ENCODE peak calls at places on chromosomes 1 and 21, in four cellular contexts. One of them, this sample, is unnamed.

GRCh38 chr1:230381049-230381467 is 45.1 kb downstream of the PGBD5 start:
- DNase-seq in HepG2: peak; percentile 35
- DNase-seq in GM12878: no peak
- DNase-seq in K562: no peak
- DNase-seq in this sample: no peak

GRCh38 chr1:100927276-100927675 is 31.4 kb downstream of the SLC30A7 start:
- DNase-seq in HepG2: no peak
- DNase-seq in GM12878: no peak
- DNase-seq in K562: no peak
- DNase-seq in this sample: no peak

GRCh38 chr1:232891656-232892317 is 58.6 kb upstream of the NTPCR start:
- DNase-seq in HepG2: no peak
- DNase-seq in GM12878: no peak
- DNase-seq in K562: no peak
- DNase-seq in this sample: no peak

GRCh38 chr1:203686091-203686632 is 59.5 kb downstream of the ATP2B4 start:
- DNase-seq in HepG2: peak; percentile 7
- DNase-seq in GM12878: no peak
- DNase-seq in K562: no peak
- DNase-seq in this sample: peak; percentile 14

GRCh38 chr1:38608202-38608864 is 251.2 kb downstream of the RRAGC start:
- DNase-seq in HepG2: peak; percentile 12
- DNase-seq in GM12878: no peak
- DNase-seq in K562: peak; percentile 73
- DNase-seq in this sample: no peak

GRCh38 chr1:151062738-151063371 is 2.7 kb downstream of the MLLT11 start:
- DNase-seq in HepG2: no peak
- DNase-seq in GM12878: no peak
- DNase-seq in K562: no peak
- DNase-seq in this sample: peak; percentile 62

GRCh38 chr1:86616433-86616832 is 69.6 kb downstream of the CLCA4 start:
- DNase-seq in HepG2: no peak
- DNase-seq in GM12878: no peak
- DNase-seq in K562: no peak
- DNase-seq in this sample: no peak

GRCh38 chr1:160746870-160747500 is 7.9 kb downstream of the SLAMF7 start:
- DNase-seq in HepG2: no peak
- DNase-seq in GM12878: no peak
- DNase-seq in K562: no peak
- DNase-seq in this sample: no peak

GRCh38 chr21:46661211-46661625 is 25.7 kb downstream of the PRMT2 start:
- DNase-seq in HepG2: no peak
- DNase-seq in GM12878: no peak
- DNase-seq in K562: no peak
- DNase-seq in this sample: no peak

GRCh38 chr1:12501661-12502060 is 116.3 kb downstream of the DHRS3 start:
- DNase-seq in HepG2: no peak
- DNase-seq in GM12878: no peak
- DNase-seq in K562: no peak
- DNase-seq in this sample: no peak

GRCh38 chr1:75969550-75969949 is 37.3 kb upstream of the ASB17 start:
- DNase-seq in HepG2: no peak
- DNase-seq in GM12878: no peak
- DNase-seq in K562: no peak
- DNase-seq in this sample: no peak

GRCh38 chr1:151199860-151200581 is 1.7 kb downstream of the PIP5K1A start:
- DNase-seq in HepG2: peak; percentile 31
- DNase-seq in GM12878: no peak
- DNase-seq in K562: no peak
- DNase-seq in this sample: peak; percentile 54

GRCh38 chr1:173206816-173207595 is at the start of gene TNFSF4:
- DNase-seq in HepG2: no peak
- DNase-seq in GM12878: no peak
- DNase-seq in K562: no peak
- DNase-seq in this sample: no peak

GRCh38 chr1:223726380-223727001 is 14.2 kb downstream of the CAPN2 start:
- DNase-seq in HepG2: no peak
- DNase-seq in GM12878: peak; percentile 83
- DNase-seq in K562: peak; percentile 88
- DNase-seq in this sample: peak; percentile 93

GRCh38 chr1:109198745-109199144 is 15.0 kb upstream of the SARS1 start:
- DNase-seq in HepG2: no peak
- DNase-seq in GM12878: no peak
- DNase-seq in K562: peak; percentile 15
- DNase-seq in this sample: no peak

GRCh38 chr21:14550200-14550599 is 4.1 kb upstream of the SAMSN1 start:
- DNase-seq in HepG2: no peak
- DNase-seq in GM12878: no peak
- DNase-seq in K562: no peak
- DNase-seq in this sample: no peak

GRCh38 chr1:9341301-9341845 is 48.7 kb downstream of the SPSB1 start:
- DNase-seq in HepG2: no peak
- DNase-seq in GM12878: no peak
- DNase-seq in K562: no peak
- DNase-seq in this sample: no peak

GRCh38 chr1:167819849-167820683 is 93.9 kb downstream of the ADCY10 start:
- DNase-seq in HepG2: no peak
- DNase-seq in GM12878: no peak
- DNase-seq in K562: peak; percentile 91
- DNase-seq in this sample: peak; percentile 85

GRCh38 chr1:231421971-231422797 is at the start of gene EGLN1:
- DNase-seq in HepG2: peak; percentile 82
- DNase-seq in GM12878: peak; percentile 48
- DNase-seq in K562: peak; percentile 95
- DNase-seq in this sample: peak; percentile 51
- H3K4me1 ChIP-seq in HepG2: peaks cover 24% of the 10 kb centered on the region
- H3K4me1 ChIP-seq in GM12878: no peaks in the 10 kb centered on the region
- H3K4me1 ChIP-seq in K562: peaks cover 22% of the 10 kb centered on the region
- H3K4me1 ChIP-seq in this sample: peaks cover 28% of the 10 kb centered on the region

GRCh38 chr1:81562934-81563333 is 237.8 kb upstream of the ADGRL2 start:
- DNase-seq in HepG2: no peak
- DNase-seq in GM12878: no peak
- DNase-seq in K562: no peak
- DNase-seq in this sample: no peak

GRCh38 chr1:81558291-81559076 is 242.2 kb upstream of the ADGRL2 start:
- DNase-seq in HepG2: peak; percentile 2
- DNase-seq in GM12878: no peak
- DNase-seq in K562: no peak
- DNase-seq in this sample: no peak

GRCh38 chr1:81559662-81560350 is 240.9 kb upstream of the ADGRL2 start:
- DNase-seq in HepG2: no peak
- DNase-seq in GM12878: no peak
- DNase-seq in K562: no peak
- DNase-seq in this sample: no peak

GRCh38 chr1:81563632-81564031 is 237.1 kb upstream of the ADGRL2 start:
- DNase-seq in HepG2: no peak
- DNase-seq in GM12878: no peak
- DNase-seq in K562: no peak
- DNase-seq in this sample: no peak

DNA sequence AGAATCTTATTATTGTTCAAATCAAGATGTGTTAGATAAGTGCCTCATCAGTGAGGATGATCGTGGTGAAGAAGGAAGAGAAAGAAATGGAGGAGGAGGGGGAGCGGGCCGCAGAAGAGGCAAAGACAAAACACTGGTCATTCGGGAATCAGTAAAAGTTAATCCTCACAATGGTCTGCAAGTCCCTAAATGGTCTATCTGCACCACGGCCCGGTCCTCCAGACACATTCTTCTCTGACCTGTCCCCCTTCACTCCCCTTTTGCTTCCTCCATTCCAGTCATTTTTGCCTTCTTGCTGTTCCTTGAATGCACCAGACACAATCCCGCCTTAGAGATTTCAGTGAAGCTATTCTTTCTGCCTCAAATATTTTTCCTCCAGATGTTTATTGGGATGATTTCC is 240.1 kb upstream of the ADGRL2 start:
- DNase-seq in HepG2: no peak
- DNase-seq in GM12878: no peak
- DNase-seq in K562: no peak
- DNase-seq in this sample: no peak
- TF ChIP-seq ESRRA in HepG2: no peak
- TF ChIP-seq ESRRA in GM12878: no peak
- TF ChIP-seq ESRRA in K562: no peak
- TF ChIP-seq ESRRA in this sample: no peak

DNA sequence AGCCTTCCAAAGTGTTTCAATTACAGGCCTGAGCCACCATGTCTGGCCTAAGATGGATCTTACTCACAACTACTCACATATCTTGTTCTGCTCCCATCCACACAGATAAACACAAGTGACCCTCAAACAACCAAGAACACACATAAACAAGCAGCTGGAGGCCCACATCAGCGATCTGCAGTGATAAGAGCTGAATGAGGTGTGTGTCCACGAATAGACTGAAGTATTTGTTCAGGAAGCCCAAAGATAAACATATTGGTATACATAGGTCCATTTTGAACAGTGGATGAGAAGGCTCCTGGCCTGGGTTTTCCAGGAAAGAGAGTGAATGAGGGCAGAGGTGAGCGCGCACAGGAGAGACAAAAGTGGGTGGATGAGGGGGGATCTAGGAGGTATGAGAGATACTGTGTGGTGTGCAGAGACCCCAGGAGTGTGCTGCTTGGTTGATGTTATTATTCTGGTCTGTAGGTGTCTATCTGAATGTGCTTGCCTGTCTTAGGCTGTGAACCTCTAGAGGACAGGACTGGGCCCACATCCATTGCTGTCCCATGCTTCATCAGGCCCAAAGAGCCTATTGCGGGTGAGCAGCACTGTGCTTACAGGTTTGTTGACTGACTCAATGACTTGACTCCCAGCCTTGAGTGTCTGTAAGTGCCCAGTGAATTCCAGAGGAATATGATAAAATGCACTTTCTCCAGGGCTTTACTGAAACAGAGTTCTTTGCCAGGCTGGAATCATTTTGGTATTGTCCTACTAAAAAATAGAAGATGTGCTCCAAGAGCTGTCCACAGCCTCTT is 79.9 kb upstream of the ATP1A1 start:
- DNase-seq in HepG2: peak; percentile 91
- DNase-seq in GM12878: no peak
- DNase-seq in K562: no peak
- DNase-seq in this sample: no peak
- H3K4me1 ChIP-seq in HepG2: peaks cover 61% of the 10 kb centered on the region
- H3K4me1 ChIP-seq in GM12878: peaks cover 6% of the 10 kb centered on the region
- H3K4me1 ChIP-seq in K562: no peaks in the 10 kb centered on the region
- H3K4me1 ChIP-seq in this sample: no peaks in the 10 kb centered on the region

GRCh38 chr21:31182231-31183129 is 144.2 kb upstream of the KRTAP19-8 start:
- DNase-seq in HepG2: no peak
- DNase-seq in GM12878: no peak
- DNase-seq in K562: no peak
- DNase-seq in this sample: no peak
- TF ChIP-seq ESRRA in HepG2: no peak
- TF ChIP-seq ESRRA in GM12878: no peak
- TF ChIP-seq ESRRA in K562: no peak
- TF ChIP-seq ESRRA in this sample: no peak

DNA sequence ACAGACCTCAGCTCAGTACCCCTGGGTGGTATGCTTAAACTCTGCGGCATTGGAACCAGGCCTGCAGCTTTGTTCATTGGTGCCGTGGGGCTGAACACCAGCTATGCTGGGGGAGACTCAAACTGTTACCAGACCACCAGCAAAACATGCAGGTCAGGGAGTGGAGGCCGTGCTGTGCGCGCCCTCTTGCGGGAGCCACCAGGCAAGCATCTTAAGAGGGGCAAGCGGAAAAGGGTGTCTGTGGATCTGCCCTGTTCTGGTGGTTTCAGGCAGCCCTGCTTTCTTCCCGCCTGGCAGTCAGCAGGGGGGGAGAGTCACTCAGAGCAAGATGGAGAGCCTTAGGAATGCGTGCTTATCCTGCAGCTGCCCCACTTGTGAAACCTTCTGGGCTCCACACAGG is 276.9 kb upstream of the ZRANB2 start:
- DNase-seq in HepG2: no peak
- DNase-seq in GM12878: no peak
- DNase-seq in K562: peak; percentile 8
- DNase-seq in this sample: no peak
- H3K4me1 ChIP-seq in HepG2: no peaks in the 10 kb centered on the region
- H3K4me1 ChIP-seq in GM12878: no peaks in the 10 kb centered on the region
- H3K4me1 ChIP-seq in K562: no peaks in the 10 kb centered on the region
- H3K4me1 ChIP-seq in this sample: no peaks in the 10 kb centered on the region

GRCh38 chr1:11197359-11197758 is 8.2 kb downstream of the ANGPTL7 start:
- DNase-seq in HepG2: no peak
- DNase-seq in GM12878: no peak
- DNase-seq in K562: no peak
- DNase-seq in this sample: no peak

GRCh38 chr1:11198257-11198656 is 9.1 kb downstream of the ANGPTL7 start:
- DNase-seq in HepG2: no peak
- DNase-seq in GM12878: no peak
- DNase-seq in K562: no peak
- DNase-seq in this sample: no peak

GRCh38 chr1:11196945-11197344 is 7.8 kb downstream of the ANGPTL7 start:
- DNase-seq in HepG2: no peak
- DNase-seq in GM12878: no peak
- DNase-seq in K562: no peak
- DNase-seq in this sample: no peak

GRCh38 chr1:11194407-11195176 is 5.4 kb downstream of the ANGPTL7 start:
- DNase-seq in HepG2: no peak
- DNase-seq in GM12878: no peak
- DNase-seq in K562: no peak
- DNase-seq in this sample: no peak

DNA sequence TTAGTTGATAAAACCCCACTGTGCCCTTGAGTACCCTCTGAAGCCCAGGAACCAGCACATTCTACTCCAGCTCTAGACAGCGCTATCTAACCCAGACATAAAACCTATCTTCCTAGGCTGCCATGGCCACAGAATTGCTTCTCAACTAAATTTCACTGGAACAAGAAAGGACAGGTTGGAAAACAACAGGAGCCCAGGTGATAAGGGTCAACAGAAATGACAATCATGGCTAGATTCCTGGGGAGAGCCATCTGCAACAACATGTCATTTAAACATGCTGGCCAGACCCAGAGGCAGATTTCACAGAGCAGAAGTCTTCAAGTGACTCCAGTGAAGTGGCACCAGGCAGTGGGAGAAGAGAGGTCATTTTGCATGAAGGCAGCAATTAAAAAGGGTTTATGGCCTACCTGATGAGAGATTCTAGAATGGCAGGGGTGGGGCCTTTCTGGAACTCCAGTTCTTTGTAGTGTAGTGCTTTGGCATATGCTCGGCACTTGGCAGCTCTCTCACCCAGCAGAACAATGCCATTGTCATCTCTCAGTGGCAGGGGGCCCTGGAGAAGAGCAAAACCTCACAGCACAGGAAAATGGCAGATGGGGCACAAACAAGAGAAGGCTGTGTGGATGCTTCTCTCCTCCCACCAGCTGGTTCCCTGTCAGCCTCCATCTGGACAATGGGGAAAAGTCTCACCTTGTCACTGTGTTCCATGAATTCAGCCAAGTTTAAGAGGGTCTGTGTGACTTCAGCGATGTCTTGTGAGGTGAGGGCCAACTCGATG is 9.9 kb downstream of the ANGPTL7 start:
- DNase-seq in HepG2: no peak
- DNase-seq in GM12878: no peak
- DNase-seq in K562: no peak
- DNase-seq in this sample: no peak
- TF ChIP-seq ESRRA in HepG2: no peak
- TF ChIP-seq ESRRA in GM12878: no peak
- TF ChIP-seq ESRRA in K562: no peak
- TF ChIP-seq ESRRA in this sample: no peak

This sample was measured in A549.